ENCODE peak calls at places on chromosomes 7 and 10, in nine cellular contexts. G is NCI-H2081, Z is retinal pigment epithelial cell, X is RPMI8226, J is Right ventricle myocardium inferior, S is DMS53, Y is psoas muscle, I is GF-D8, K is brain microvascular endothelial cell. U is an unnamed sample.

GRCh38 chr7:104922187-104923009 is 91.6 kb upstream of the KMT2E start:
- DNase-seq in G (no peak), Z (no peak), X (no peak), J (no peak), S (no peak), Y (no peak), I (no peak), K (peak), U (no peak)

GRCh38 chr7:159128767-159129166 is 15.9 kb downstream of the VIPR2 start:
- DNase-seq in G (no peak), Z (no peak), X (no peak), J (peak), S (no peak), Y (no peak), I (no peak), K (no peak), U (no peak)

GRCh38 chr10:110527731-110528171 is 30.0 kb downstream of the DUSP5 start:
- DNase-seq in G (no peak), Z (no peak), X (no peak), J (no peak), S (no peak), Y (no peak), I (no peak), K (no peak), U (no peak)

GRCh38 chr10:132163278-132163765 is 23.4 kb upstream of the DPYSL4 start:
- DNase-seq in G (no peak), Z (no peak), X (peak), J (no peak), S (peak), Y (peak), I (no peak), K (no peak), U (peak)

GRCh38 chr10:112203328-112204076 is 19.9 kb upstream of the GPAM start:
- DNase-seq in G (no peak), Z (no peak), X (no peak), J (no peak), S (no peak), Y (no peak), I (no peak), K (no peak), U (no peak)

GRCh38 chr7:50531401-50531906 is 33.8 kb downstream of the DDC start:
- DNase-seq in G (peak), Z (no peak), X (peak), J (no peak), S (peak), Y (no peak), I (no peak), K (no peak), U (no peak)

GRCh38 chr7:41114166-41114565 is 588.7 kb downstream of the INHBA start:
- DNase-seq in G (no peak), Z (no peak), X (no peak), J (no peak), S (peak), Y (no peak), I (no peak), K (no peak), U (no peak)

GRCh38 chr10:14560794-14561765 is 213.6 kb downstream of the FAM107B start:
- DNase-seq in G (no peak), Z (no peak), X (no peak), J (no peak), S (peak), Y (no peak), I (no peak), K (no peak), U (no peak)

U was measured in T-helper 1 cell.